ENCODE peak calls at places on chromosomes 5 and 9, in four cellular contexts. A is IMR-90, F is K562, R is GM12878. O is an unnamed sample.

GRCh38 chr9:78552802-78553201 is 255.9 kb downstream of the PSAT1 start:
- DNase-seq in F (no peak), A (peak), R (no peak), O (no peak)

GRCh38 chr5:1874820-1875219 is 7.9 kb downstream of the IRX4 start:
- DNase-seq in F (no peak), R (no peak), A (no peak), O (no peak)

GRCh38 chr5:138536665-138537315 is 6.2 kb downstream of the ETF1 start:
- DNase-seq in A (no peak), F (peak), R (no peak), O (peak)

GRCh38 chr5:125480901-125481300 is 734.5 kb upstream of the ZNF608 start:
- DNase-seq in R (no peak), F (no peak), A (no peak), O (no peak)

GRCh38 chr9:132994410-132995120 is 16.1 kb downstream of the GFI1B start:
- DNase-seq in F (peak), A (peak), R (no peak), O (no peak)

GRCh38 chr5:37836173-37837100 is 3.4 kb downstream of the GDNF start:
- DNase-seq in A (peak), R (no peak), F (no peak), O (peak)

GRCh38 chr9:92501671-92502393 is 19.5 kb upstream of the ASPN start:
- DNase-seq in F (peak), A (peak), R (no peak), O (peak)

GRCh38 chr9:91771027-91771426 is 179.0 kb downstream of the ROR2 start:
- DNase-seq in R (no peak), A (peak), F (no peak), O (no peak)

GRCh38 chr5:155833282-155833681 is 493.7 kb upstream of the SGCD start:
- DNase-seq in F (no peak), R (no peak), A (peak), O (no peak)

GRCh38 chr9:3873818-3874217 is 348.0 kb upstream of the RFX3 start:
- DNase-seq in A (peak), R (no peak), F (no peak), O (no peak)

GRCh38 chr5:155934964-155935363 is 392.0 kb upstream of the SGCD start:
- DNase-seq in R (no peak), F (no peak), A (no peak), O (no peak)

GRCh38 chr5:102797485-102797884 is 42.4 kb downstream of the PAM start:
- DNase-seq in R (no peak), A (no peak), F (no peak), O (no peak)

GRCh38 chr5:44396312-44396711 is 7.1 kb upstream of the FGF10 start:
- DNase-seq in R (no peak), A (no peak), F (no peak), O (no peak)

GRCh38 chr9:18379073-18379811 is 94.7 kb upstream of the ADAMTSL1 start:
- DNase-seq in R (no peak), F (no peak), A (peak), O (peak)

GRCh38 chr5:862367-863243 is 11.8 kb upstream of the ZDHHC11 start:
- DNase-seq in R (no peak), F (no peak), A (peak), O (no peak)

GRCh38 chr5:178257650-178258049 is 25.0 kb upstream of the PHYKPL start:
- DNase-seq in R (no peak), F (no peak), A (no peak), O (no peak)

GRCh38 chr9:135010363-135010860 is 77.1 kb upstream of the OLFM1 start:
- DNase-seq in A (no peak), R (no peak), F (no peak), O (no peak)

DNA sequence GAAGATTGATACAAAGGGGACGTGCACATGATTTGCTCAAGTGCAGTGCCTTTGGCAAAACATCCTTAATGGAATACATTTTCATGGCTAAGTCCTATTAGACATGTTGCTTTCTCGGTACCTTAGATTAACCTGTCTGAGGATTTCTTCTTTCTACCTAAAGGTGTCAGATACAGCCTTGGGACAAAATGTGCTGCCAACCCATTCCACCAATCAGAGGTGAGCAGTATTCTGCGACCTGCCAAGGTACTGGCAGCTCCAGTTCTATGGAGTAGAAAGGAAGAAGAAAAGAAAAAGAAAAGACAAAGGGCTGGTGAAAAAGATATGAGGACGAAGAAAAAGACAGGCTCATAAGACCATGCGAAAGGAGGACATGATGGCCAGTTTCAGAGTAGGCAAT is 651.6 kb upstream of the DMAC1 start:
- DNase-seq in R (no peak), F (no peak), A (no peak), O (no peak)
- TF ChIP-seq FOS in R (no peak), F (no peak), A (no peak), O (no peak)

DNA sequence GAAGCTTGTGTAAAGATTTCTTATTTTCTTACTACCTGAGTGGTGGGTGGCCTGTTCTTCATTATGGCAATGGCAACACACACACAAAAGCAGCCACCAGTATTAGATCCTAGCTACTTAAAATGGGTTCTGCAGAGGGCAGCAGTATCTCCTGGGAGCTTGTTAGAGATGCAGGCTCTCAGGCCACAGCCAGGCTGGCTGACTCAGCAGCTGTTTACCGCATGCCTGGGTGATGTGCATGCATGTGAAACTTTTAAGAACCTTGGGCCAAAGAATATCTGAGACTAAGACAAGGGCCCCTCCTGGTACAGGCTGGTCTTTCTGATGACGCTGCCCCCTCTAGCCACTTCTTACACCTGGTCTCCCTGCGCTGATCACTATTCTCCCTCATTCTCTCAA is 399.0 kb downstream of the MED10 start:
- DNase-seq in A (no peak), R (no peak), F (no peak), O (no peak)
- TF ChIP-seq FOS in A (no peak), R (no peak), F (no peak), O (no peak)

DNA sequence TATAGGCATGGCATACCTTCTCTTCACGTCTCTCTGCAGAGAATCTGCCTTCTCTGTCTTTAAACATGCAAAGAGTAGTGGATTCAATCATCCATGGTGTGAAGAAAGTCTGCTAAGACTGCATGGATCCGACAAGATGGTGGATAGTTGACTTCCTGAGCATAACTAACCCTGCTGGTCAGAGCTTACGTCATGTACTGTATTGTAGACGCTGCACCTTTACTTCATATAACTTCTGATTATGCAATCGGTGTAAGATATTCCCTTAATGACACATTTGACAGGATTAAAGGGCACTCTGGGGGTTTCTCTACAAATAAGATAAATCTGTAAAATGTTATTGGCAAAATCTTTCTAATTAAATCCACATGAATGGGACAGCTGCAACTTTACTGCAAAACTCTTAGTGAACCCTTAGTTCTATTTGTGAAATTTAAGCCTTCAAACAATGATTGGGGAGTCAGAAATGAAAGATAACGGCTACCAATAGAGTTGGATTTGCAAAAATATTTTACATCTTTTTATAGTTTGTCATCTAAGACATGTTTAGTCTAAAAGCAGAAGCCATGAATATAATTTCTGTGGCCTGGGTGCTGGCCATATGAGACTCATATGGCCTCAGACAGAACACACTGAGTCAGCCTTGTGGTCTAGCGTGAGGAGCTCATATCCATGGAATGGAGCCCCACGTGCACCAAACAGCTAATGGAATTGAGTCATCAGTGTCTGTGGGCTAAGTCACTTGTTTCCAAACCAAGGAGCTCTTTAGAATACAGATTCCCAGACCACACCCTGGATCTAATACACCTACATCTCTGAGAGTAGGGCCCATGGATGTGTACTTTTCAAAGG is 240.5 kb upstream of the NREP start:
- DNase-seq in R (no peak), A (peak), F (no peak), O (no peak)
- TF ChIP-seq FOS in R (no peak), A (peak), F (no peak), O (peak)

GRCh38 chr9:108182950-108183381 is 672.8 kb downstream of the ACTL7B start:
- DNase-seq in R (peak), A (peak), F (no peak), O (peak)
- TF ChIP-seq FOS in R (no peak), A (no peak), F (no peak), O (peak)

GRCh38 chr9:84424945-84425344 is 84.4 kb upstream of the SLC28A3 start:
- DNase-seq in A (no peak), F (no peak), R (no peak), O (no peak)

GRCh38 chr9:84419203-84419602 is 78.6 kb upstream of the SLC28A3 start:
- DNase-seq in F (no peak), R (no peak), A (no peak), O (peak)
- TF ChIP-seq FOS in F (no peak), R (no peak), A (no peak), O (no peak)

GRCh38 chr9:14309403-14309802 is 4.5 kb downstream of the NFIB start:
- DNase-seq in F (no peak), A (peak), R (no peak), O (peak)
- TF ChIP-seq FOS in F (no peak), A (no peak), R (no peak), O (peak)

DNA sequence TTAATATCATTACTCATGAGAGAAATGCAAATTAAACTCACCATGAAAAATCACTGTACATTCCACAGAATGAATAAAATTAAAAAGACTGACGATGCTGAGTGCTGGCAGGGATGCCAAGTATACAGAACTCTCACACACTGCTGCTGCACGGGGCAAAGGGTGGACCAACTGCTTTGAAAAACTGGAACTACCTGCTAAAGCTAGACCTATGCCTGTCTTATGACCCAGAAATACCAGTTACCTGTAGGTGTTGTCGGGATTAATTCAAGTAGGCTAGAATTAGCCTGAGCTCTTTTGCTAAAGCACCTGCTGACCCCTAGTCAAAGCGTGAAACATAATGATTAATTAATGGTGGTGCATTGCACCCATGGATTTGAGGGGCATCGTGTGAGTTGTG is 36.5 kb upstream of the ANKRD18A start:
- DNase-seq in A (no peak), F (no peak), R (no peak), O (no peak)
- TF ChIP-seq FOS in A (no peak), F (no peak), R (no peak), O (no peak)

GRCh38 chr5:65152131-65152530 is 329.6 kb downstream of the ADAMTS6 start:
- DNase-seq in A (peak), F (no peak), R (no peak), O (no peak)
- TF ChIP-seq FOS in A (no peak), F (no peak), R (no peak), O (no peak)

GRCh38 chr9:108634164-108634563 is 221.6 kb downstream of the ACTL7B start:
- DNase-seq in F (peak), R (no peak), A (no peak), O (no peak)

GRCh38 chr9:108636023-108636422 is 219.8 kb downstream of the ACTL7B start:
- DNase-seq in F (no peak), A (no peak), R (no peak), O (no peak)

GRCh38 chr9:108637340-108637739 is 218.4 kb downstream of the ACTL7B start:
- DNase-seq in F (no peak), R (no peak), A (no peak), O (no peak)

GRCh38 chr9:108631890-108632289 is 223.9 kb downstream of the ACTL7B start:
- DNase-seq in A (no peak), F (no peak), R (no peak), O (no peak)

DNA sequence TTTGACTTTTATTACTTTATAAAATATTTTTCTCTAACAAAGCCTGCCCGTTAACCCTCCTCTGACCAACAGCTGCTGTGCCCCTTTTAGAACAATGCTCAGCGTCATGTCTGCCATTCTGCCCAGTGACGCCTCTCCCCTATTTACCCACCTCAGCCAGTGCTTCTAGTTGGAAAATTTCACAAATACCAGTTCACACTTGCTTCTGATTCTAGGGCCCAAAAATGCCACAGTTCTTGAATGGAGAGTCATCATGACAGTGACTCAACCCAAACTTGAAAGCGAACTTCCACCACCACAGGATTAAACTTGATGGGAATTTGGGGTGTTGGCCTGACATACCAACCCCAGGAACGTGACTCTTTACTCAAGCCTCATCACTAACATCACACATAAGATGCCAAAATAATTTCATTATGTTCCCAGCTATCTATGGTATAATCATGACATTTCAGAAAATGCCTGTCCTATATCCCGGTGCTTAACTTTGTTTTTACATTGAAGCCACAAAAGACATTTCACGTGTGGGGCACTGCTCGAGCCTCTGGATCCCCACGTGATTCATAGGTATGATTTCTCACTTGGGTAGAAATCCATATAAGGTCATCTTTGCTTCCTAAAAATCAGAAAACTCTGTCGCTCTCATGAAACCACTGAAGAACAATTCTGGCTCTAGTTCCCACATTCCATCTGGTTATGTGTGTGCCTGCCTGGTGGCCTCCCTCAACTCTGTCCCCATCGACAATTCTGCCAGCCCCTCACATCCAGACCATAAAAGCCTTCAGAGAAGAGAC is 220.9 kb downstream of the ACTL7B start:
- DNase-seq in R (no peak), A (no peak), F (no peak), O (no peak)
- TF ChIP-seq FOS in R (no peak), A (no peak), F (no peak), O (no peak)

DNA sequence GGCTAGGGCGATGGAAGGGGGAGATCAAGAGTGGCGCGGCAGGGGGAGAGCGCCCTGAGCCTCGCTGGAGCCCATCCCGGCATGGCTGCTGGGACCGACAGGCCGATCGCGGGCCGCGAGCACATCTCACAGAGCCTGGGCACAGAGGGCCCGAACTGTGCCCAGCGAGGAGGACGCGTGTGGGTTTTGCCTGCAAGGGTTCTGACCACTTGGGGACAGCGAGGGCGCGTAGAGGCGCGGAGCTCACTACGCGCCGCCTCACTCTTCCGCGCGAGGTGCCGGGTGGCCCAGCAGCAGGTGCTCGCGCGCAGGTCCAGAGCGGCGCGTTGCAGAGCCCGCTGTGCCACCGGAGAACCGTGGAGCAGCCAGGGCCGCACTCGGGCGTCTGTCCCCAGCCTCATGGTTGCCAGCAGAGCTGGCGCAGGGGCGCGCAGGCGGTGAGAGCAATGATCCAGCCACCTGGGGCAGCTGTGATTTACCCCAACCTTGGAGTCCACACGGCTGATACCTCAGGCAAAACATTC is 16.3 kb upstream of the PITX1 start:
- DNase-seq in A (no peak), F (no peak), R (no peak), O (no peak)
- TF ChIP-seq FOS in A (no peak), F (no peak), R (no peak), O (no peak)

O was measured in endothelial cell of umbilical vein.